ENCODE peak calls at places on chromosomes 16 and 17, in eight cellular contexts. One of them, this sample, is unnamed.

GRCh38 chr16:13453938-13454553 is 465.9 kb upstream of the ERCC4 start:
- DNase-seq in heart right ventricle: no peak
- DNase-seq in breast epithelium: no peak
- DNase-seq in lung: no peak
- DNase-seq in lower lobe of right lung: no peak
- DNase-seq in tibial nerve: peak; percentile 32
- DNase-seq in neural progenitor cell: peak; percentile 60
- DNase-seq in upper lobe of right lung: no peak
- DNase-seq in this sample: no peak

GRCh38 chr17:68740555-68741447 is 139.6 kb upstream of the FAM20A start:
- DNase-seq in breast epithelium: no peak
- DNase-seq in lung: no peak
- DNase-seq in tibial nerve: no peak
- DNase-seq in upper lobe of right lung: no peak
- DNase-seq in heart right ventricle: no peak
- DNase-seq in neural progenitor cell: no peak
- DNase-seq in lower lobe of right lung: no peak
- DNase-seq in this sample: no peak

GRCh38 chr17:7045492-7046126 is 1.7 kb upstream of the SLC16A11 start:
- DNase-seq in lung: no peak
- DNase-seq in upper lobe of right lung: no peak
- DNase-seq in lower lobe of right lung: no peak
- DNase-seq in neural progenitor cell: peak; percentile 76
- DNase-seq in tibial nerve: peak; percentile 74
- DNase-seq in breast epithelium: no peak
- DNase-seq in heart right ventricle: no peak
- DNase-seq in this sample: no peak

GRCh38 chr16:69465083-69465721 is 40.8 kb downstream of the CYB5B start:
- DNase-seq in neural progenitor cell: no peak
- DNase-seq in lung: no peak
- DNase-seq in upper lobe of right lung: no peak
- DNase-seq in heart right ventricle: no peak
- DNase-seq in breast epithelium: no peak
- DNase-seq in tibial nerve: no peak
- DNase-seq in lower lobe of right lung: no peak
- DNase-seq in this sample: no peak

GRCh38 chr17:40110457-40110856 is 10.1 kb upstream of the NR1D1 start:
- DNase-seq in tibial nerve: peak; percentile 44
- DNase-seq in heart right ventricle: no peak
- DNase-seq in neural progenitor cell: no peak
- DNase-seq in upper lobe of right lung: no peak
- DNase-seq in breast epithelium: peak; percentile 51
- DNase-seq in lower lobe of right lung: no peak
- DNase-seq in lung: no peak
- DNase-seq in this sample: no peak

GRCh38 chr16:86572616-86573015 is 5.7 kb upstream of the FOXL1 start:
- DNase-seq in heart right ventricle: no peak
- DNase-seq in breast epithelium: no peak
- DNase-seq in lung: no peak
- DNase-seq in tibial nerve: no peak
- DNase-seq in lower lobe of right lung: no peak
- DNase-seq in upper lobe of right lung: no peak
- DNase-seq in neural progenitor cell: no peak
- DNase-seq in this sample: no peak

GRCh38 chr17:34139996-34140395 is 115.1 kb upstream of the CCL2 start:
- DNase-seq in lung: no peak
- DNase-seq in breast epithelium: no peak
- DNase-seq in tibial nerve: no peak
- DNase-seq in upper lobe of right lung: no peak
- DNase-seq in heart right ventricle: no peak
- DNase-seq in neural progenitor cell: peak; percentile 78
- DNase-seq in lower lobe of right lung: no peak
- DNase-seq in this sample: no peak

GRCh38 chr16:80751167-80751566 is 53.2 kb downstream of the CDYL2 start:
- DNase-seq in tibial nerve: no peak
- DNase-seq in breast epithelium: no peak
- DNase-seq in upper lobe of right lung: no peak
- DNase-seq in heart right ventricle: no peak
- DNase-seq in lower lobe of right lung: no peak
- DNase-seq in lung: peak; percentile 32
- DNase-seq in neural progenitor cell: peak; percentile 2
- DNase-seq in this sample: no peak

GRCh38 chr16:21563676-21564075 is 35.7 kb upstream of the METTL9 start:
- DNase-seq in heart right ventricle: no peak
- DNase-seq in upper lobe of right lung: peak; percentile 11
- DNase-seq in breast epithelium: peak; percentile 35
- DNase-seq in neural progenitor cell: no peak
- DNase-seq in lower lobe of right lung: peak; percentile 23
- DNase-seq in lung: no peak
- DNase-seq in tibial nerve: no peak
- DNase-seq in this sample: no peak

GRCh38 chr16:14539156-14539555 is 90.9 kb downstream of the PARN start:
- DNase-seq in lower lobe of right lung: no peak
- DNase-seq in lung: no peak
- DNase-seq in upper lobe of right lung: no peak
- DNase-seq in heart right ventricle: no peak
- DNase-seq in tibial nerve: no peak
- DNase-seq in neural progenitor cell: peak; percentile 43
- DNase-seq in breast epithelium: no peak
- DNase-seq in this sample: no peak

GRCh38 chr16:82657239-82657638 is 30.5 kb downstream of the CDH13 start:
- DNase-seq in heart right ventricle: no peak
- DNase-seq in breast epithelium: no peak
- DNase-seq in lung: no peak
- DNase-seq in tibial nerve: no peak
- DNase-seq in lower lobe of right lung: no peak
- DNase-seq in upper lobe of right lung: no peak
- DNase-seq in neural progenitor cell: no peak
- DNase-seq in this sample: no peak

GRCh38 chr17:3004925-3005324 is 58.5 kb downstream of the OR1D5 start:
- DNase-seq in heart right ventricle: no peak
- DNase-seq in tibial nerve: no peak
- DNase-seq in breast epithelium: no peak
- DNase-seq in lower lobe of right lung: peak; percentile 55
- DNase-seq in neural progenitor cell: no peak
- DNase-seq in lung: peak; percentile 53
- DNase-seq in upper lobe of right lung: no peak
- DNase-seq in this sample: no peak

GRCh38 chr17:431494-431893 is 78.9 kb upstream of the RPH3AL start:
- DNase-seq in heart right ventricle: no peak
- DNase-seq in lower lobe of right lung: no peak
- DNase-seq in breast epithelium: no peak
- DNase-seq in upper lobe of right lung: no peak
- DNase-seq in neural progenitor cell: no peak
- DNase-seq in tibial nerve: no peak
- DNase-seq in lung: no peak
- DNase-seq in this sample: no peak

GRCh38 chr17:61420745-61421398 is 21.2 kb downstream of the TBX2 start:
- DNase-seq in tibial nerve: no peak
- DNase-seq in heart right ventricle: no peak
- DNase-seq in breast epithelium: no peak
- DNase-seq in neural progenitor cell: no peak
- DNase-seq in lung: no peak
- DNase-seq in lower lobe of right lung: no peak
- DNase-seq in upper lobe of right lung: no peak
- DNase-seq in this sample: no peak

GRCh38 chr17:37392024-37392590 is 14.5 kb downstream of the ACACA start:
- DNase-seq in upper lobe of right lung: no peak
- DNase-seq in neural progenitor cell: peak; percentile 6
- DNase-seq in breast epithelium: no peak
- DNase-seq in heart right ventricle: no peak
- DNase-seq in lung: no peak
- DNase-seq in tibial nerve: peak; percentile 17
- DNase-seq in lower lobe of right lung: no peak
- DNase-seq in this sample: no peak

GRCh38 chr17:32330142-32330541 is 11.8 kb downstream of the C17orf75 start:
- DNase-seq in upper lobe of right lung: no peak
- DNase-seq in lower lobe of right lung: no peak
- DNase-seq in heart right ventricle: no peak
- DNase-seq in neural progenitor cell: no peak
- DNase-seq in breast epithelium: no peak
- DNase-seq in tibial nerve: no peak
- DNase-seq in lung: no peak
- DNase-seq in this sample: no peak

GRCh38 chr17:73391331-73392265 is 79.8 kb upstream of the CDC42EP4 start:
- DNase-seq in lung: no peak
- DNase-seq in upper lobe of right lung: no peak
- DNase-seq in breast epithelium: no peak
- DNase-seq in neural progenitor cell: no peak
- DNase-seq in heart right ventricle: no peak
- DNase-seq in tibial nerve: no peak
- DNase-seq in lower lobe of right lung: peak; percentile 29
- DNase-seq in this sample: no peak

GRCh38 chr17:44556114-44556853 is 1.0 kb upstream of the FZD2 start:
- DNase-seq in lower lobe of right lung: no peak
- DNase-seq in tibial nerve: no peak
- DNase-seq in lung: no peak
- DNase-seq in heart right ventricle: peak; percentile 18
- DNase-seq in upper lobe of right lung: no peak
- DNase-seq in breast epithelium: no peak
- DNase-seq in neural progenitor cell: peak; percentile 98
- DNase-seq in this sample: no peak

GRCh38 chr16:13120557-13120956 is 219.2 kb downstream of the SHISA9 start:
- DNase-seq in upper lobe of right lung: no peak
- DNase-seq in lung: no peak
- DNase-seq in breast epithelium: no peak
- DNase-seq in lower lobe of right lung: no peak
- DNase-seq in heart right ventricle: no peak
- DNase-seq in tibial nerve: no peak
- DNase-seq in neural progenitor cell: peak; percentile 33
- DNase-seq in this sample: no peak

GRCh38 chr17:67999291-67999911 is 3.1 kb upstream of the C17orf58 start:
- DNase-seq in breast epithelium: no peak
- DNase-seq in heart right ventricle: no peak
- DNase-seq in upper lobe of right lung: no peak
- DNase-seq in lung: no peak
- DNase-seq in tibial nerve: no peak
- DNase-seq in neural progenitor cell: no peak
- DNase-seq in lower lobe of right lung: peak; percentile 22
- DNase-seq in this sample: no peak

GRCh38 chr16:30094541-30095165 is 1.4 kb downstream of the YPEL3 start:
- DNase-seq in upper lobe of right lung: no peak
- DNase-seq in neural progenitor cell: peak; percentile 12
- DNase-seq in lung: no peak
- DNase-seq in tibial nerve: no peak
- DNase-seq in heart right ventricle: no peak
- DNase-seq in breast epithelium: no peak
- DNase-seq in lower lobe of right lung: no peak
- DNase-seq in this sample: no peak
- H3K27ac ChIP-seq in upper lobe of right lung: peak overlapping the region; percentile 94
- H3K27ac ChIP-seq in neural progenitor cell: no peak overlapping the region
- H3K27ac ChIP-seq in lung: peak overlapping the region; percentile 86
- H3K27ac ChIP-seq in tibial nerve: peak overlapping the region; percentile 97
- H3K27ac ChIP-seq in heart right ventricle: peak overlapping the region; percentile 85
- H3K27ac ChIP-seq in breast epithelium: peak overlapping the region; percentile 99
- H3K27ac ChIP-seq in lower lobe of right lung: peak overlapping the region; percentile 94
- H3K27ac ChIP-seq in this sample: peak overlapping the region; percentile 87

GRCh38 chr17:4764612-4765011 is 7.1 kb upstream of the TM4SF5 start:
- DNase-seq in breast epithelium: no peak
- DNase-seq in upper lobe of right lung: no peak
- DNase-seq in lower lobe of right lung: no peak
- DNase-seq in lung: no peak
- DNase-seq in neural progenitor cell: no peak
- DNase-seq in heart right ventricle: no peak
- DNase-seq in tibial nerve: no peak
- DNase-seq in this sample: no peak
- TF ChIP-seq CTCF in breast epithelium: no peak
- TF ChIP-seq CTCF in upper lobe of right lung: no peak
- TF ChIP-seq CTCF in lower lobe of right lung: no peak
- TF ChIP-seq CTCF in lung: no peak
- TF ChIP-seq CTCF in neural progenitor cell: no peak
- TF ChIP-seq CTCF in heart right ventricle: no peak
- TF ChIP-seq CTCF in tibial nerve: no peak
- TF ChIP-seq CTCF in this sample: no peak

DNA sequence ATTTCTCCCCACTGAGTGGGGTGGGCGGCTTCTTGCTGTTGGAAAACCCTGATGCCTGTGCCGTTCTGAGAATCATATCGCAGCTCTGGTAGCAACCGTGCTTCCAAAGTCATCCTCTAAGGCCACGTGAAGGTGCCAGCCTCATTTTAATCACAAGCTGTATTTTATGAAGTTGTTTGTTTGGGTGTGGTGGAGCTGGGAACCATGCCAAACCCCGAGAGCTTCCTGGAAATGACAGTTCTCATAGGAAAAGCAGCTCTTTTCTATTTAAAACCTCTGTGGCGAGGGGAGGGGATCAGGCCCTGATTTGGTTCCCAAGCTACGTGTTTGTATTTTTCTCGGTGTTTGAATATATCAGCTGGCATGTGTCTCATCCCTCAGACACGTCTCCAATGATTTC is 21.7 kb downstream of the KNOP1 start:
- DNase-seq in heart right ventricle: peak; percentile 71
- DNase-seq in breast epithelium: peak; percentile 79
- DNase-seq in upper lobe of right lung: peak; percentile 73
- DNase-seq in lung: peak; percentile 78
- DNase-seq in neural progenitor cell: no peak
- DNase-seq in lower lobe of right lung: peak; percentile 74
- DNase-seq in tibial nerve: peak; percentile 89
- DNase-seq in this sample: peak; percentile 80
- H3K27ac ChIP-seq in heart right ventricle: peak overlapping the region; percentile 84
- H3K27ac ChIP-seq in breast epithelium: peak overlapping the region; percentile 92
- H3K27ac ChIP-seq in upper lobe of right lung: peak overlapping the region; percentile 71
- H3K27ac ChIP-seq in lung: peak overlapping the region; percentile 81
- H3K27ac ChIP-seq in neural progenitor cell: no peak overlapping the region
- H3K27ac ChIP-seq in lower lobe of right lung: peak overlapping the region; percentile 61
- H3K27ac ChIP-seq in tibial nerve: peak overlapping the region; percentile 83
- H3K27ac ChIP-seq in this sample: peak overlapping the region; percentile 60

GRCh38 chr17:65588194-65588808 is 26.9 kb upstream of the AXIN2 start:
- DNase-seq in upper lobe of right lung: peak; percentile 81
- DNase-seq in lung: peak; percentile 59
- DNase-seq in lower lobe of right lung: peak; percentile 72
- DNase-seq in neural progenitor cell: no peak
- DNase-seq in breast epithelium: no peak
- DNase-seq in tibial nerve: no peak
- DNase-seq in heart right ventricle: peak; percentile 43
- DNase-seq in this sample: no peak
- TF ChIP-seq CTCF in upper lobe of right lung: peak; percentile 18
- TF ChIP-seq CTCF in lung: no peak
- TF ChIP-seq CTCF in lower lobe of right lung: no peak
- TF ChIP-seq CTCF in neural progenitor cell: no peak
- TF ChIP-seq CTCF in breast epithelium: no peak
- TF ChIP-seq CTCF in tibial nerve: no peak
- TF ChIP-seq CTCF in heart right ventricle: no peak
- TF ChIP-seq CTCF in this sample: no peak